ENCODE peak calls at places on chromosomes 11 and 22, in ten cellular contexts. U is neural progenitor cell, W is HAP-1, R is cardiac fibroblast, C is MM.1S, H is thoracic aorta, P is lower lobe of right lung, V is dorsolateral prefrontal cortex, F is IMR-90, M is adipocyte. X is an unnamed sample.
A peak's percentile ranks its signal among the peaks of the same experiment; 100 is the strongest.

GRCh38 chr11:117431436-117431835 is 103.8 kb downstream of the CEP164 start:
- DNase-seq in U (no peak), W (no peak), R (no peak), C (no peak), H (no peak), P (no peak), V (no peak), F (no peak), M (no peak), X (no peak)

GRCh38 chr11:77236901-77237300 is 64.6 kb downstream of the GDPD4 start:
- DNase-seq in U (no peak), W (no peak), R (peak; percentile 6), C (no peak), H (no peak), P (no peak), V (no peak), F (peak; percentile 66), M (no peak), X (peak; percentile 38)

GRCh38 chr11:76205252-76206076 is 838 bp downstream of the WNT11 start:
- DNase-seq in U (peak; percentile 52), W (no peak), R (no peak), C (no peak), H (no peak), P (no peak), V (no peak), F (no peak), M (peak; percentile 5), X (no peak)

GRCh38 chr22:43849731-43850130 is 12.6 kb downstream of the SULT4A1 start:
- DNase-seq in U (no peak), W (no peak), R (no peak), C (no peak), H (no peak), P (no peak), V (peak; percentile 36), F (no peak), M (no peak), X (no peak)

GRCh38 chr11:60912851-60913550 is 957 bp upstream of the TMEM109 start:
- DNase-seq in U (peak; percentile 20), W (no peak), R (no peak), C (no peak), H (no peak), P (no peak), V (no peak), F (no peak), M (no peak), X (no peak)

GRCh38 chr11:94193288-94193687 is 64.6 kb downstream of the PANX1 start:
- DNase-seq in U (no peak), W (no peak), R (peak; percentile 67), C (no peak), H (no peak), P (no peak), V (peak; percentile 53), F (peak; percentile 96), M (peak; percentile 24), X (peak; percentile 30)

GRCh38 chr11:114192841-114193389 is 103.3 kb upstream of the NNMT start:
- DNase-seq in U (peak; percentile 27), W (no peak), R (no peak), C (no peak), H (no peak), P (no peak), V (no peak), F (no peak), M (no peak), X (peak; percentile 78)

GRCh38 chr22:31127181-31127772 is 4.5 kb downstream of the INPP5J start:
- DNase-seq in U (no peak), W (no peak), R (no peak), C (no peak), H (no peak), P (no peak), V (no peak), F (no peak), M (no peak), X (no peak)

GRCh38 chr11:125881291-125881690 is 6.2 kb upstream of the HYLS1 start:
- DNase-seq in U (no peak), W (no peak), R (no peak), C (no peak), H (no peak), P (no peak), V (no peak), F (no peak), M (no peak), X (no peak)

GRCh38 chr22:25841775-25842174 is 99.8 kb downstream of the MYO18B start:
- DNase-seq in U (no peak), W (no peak), R (no peak), C (no peak), H (no peak), P (no peak), V (no peak), F (no peak), M (no peak), X (no peak)

GRCh38 chr22:32926600-32926999 is 125.1 kb downstream of the TIMP3 start:
- DNase-seq in U (peak; percentile 50), W (peak; percentile 43), R (peak; percentile 43), C (peak; percentile 45), H (no peak), P (no peak), V (no peak), F (peak; percentile 34), M (peak; percentile 67), X (peak; percentile 51)

GRCh38 chr22:22506736-22507135 is 1.8 kb downstream of the ZNF280B start:
- DNase-seq in U (no peak), W (no peak), R (no peak), C (no peak), H (no peak), P (no peak), V (no peak), F (no peak), M (no peak), X (no peak)

GRCh38 chr22:22513619-22514018 is 5.1 kb upstream of the ZNF280B start:
- DNase-seq in U (no peak), W (no peak), R (no peak), C (no peak), H (no peak), P (no peak), V (no peak), F (no peak), M (no peak), X (no peak)

GRCh38 chr22:22508274-22509176 is at the start of gene ZNF280B:
- DNase-seq in U (peak; percentile 94), W (peak; percentile 92), R (peak; percentile 83), C (peak; percentile 95), H (no peak), P (peak; percentile 76), V (peak; percentile 70), F (peak; percentile 79), M (peak; percentile 75), X (peak; percentile 85)

DNA sequence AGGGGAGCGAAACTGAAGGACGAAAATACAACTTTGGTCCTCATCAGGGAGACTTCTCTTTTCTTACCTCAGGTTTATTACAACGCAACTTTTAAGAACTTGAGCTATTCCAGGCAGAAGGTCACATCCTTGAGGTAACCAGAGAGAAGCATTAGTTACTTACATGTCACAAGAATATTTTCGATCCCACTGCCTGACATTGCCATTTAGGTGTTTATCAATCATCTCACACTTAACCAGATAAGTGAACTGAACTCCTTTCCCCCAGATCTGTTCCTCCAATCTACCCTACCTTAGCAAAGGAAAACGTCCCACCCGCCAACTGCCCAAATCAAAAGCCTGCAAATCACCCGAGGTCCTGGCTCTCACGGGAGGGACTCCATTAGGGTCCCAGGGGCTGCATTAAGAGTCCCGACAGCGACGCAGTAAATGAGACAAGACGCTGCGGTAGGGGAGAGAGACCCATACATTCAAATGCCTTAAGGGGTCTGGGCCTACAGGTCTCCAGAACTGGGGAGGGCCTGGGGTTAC is 734 bp downstream of the ZNF280B start:
- DNase-seq in U (peak; percentile 45), W (no peak), R (no peak), C (no peak), H (no peak), P (no peak), V (no peak), F (no peak), M (peak; percentile 1), X (peak; percentile 1)
- H3K4me3 ChIP-seq in U (peak overlapping the region; percentile 94), W (peak overlapping the region; percentile 75), R (peak overlapping the region; percentile 80), C (peak overlapping the region; percentile 95), H (peak overlapping the region; percentile 57), P (peak overlapping the region; percentile 52), V (peak overlapping the region; percentile 75), F (peak overlapping the region; percentile 70), M (peak overlapping the region; percentile 85), X (peak overlapping the region; percentile 84)

GRCh38 chr11:340539-341512 is 20.2 kb upstream of the IFITM3 start:
- DNase-seq in U (no peak), W (no peak), R (no peak), C (no peak), H (no peak), P (no peak), V (no peak), F (no peak), M (no peak), X (no peak)
- H3K4me3 ChIP-seq in U (no peak overlapping the region), W (no peak overlapping the region), R (no peak overlapping the region), C (no peak overlapping the region), H (no peak overlapping the region), P (no peak overlapping the region), V (no peak overlapping the region), F (no peak overlapping the region), M (no peak overlapping the region), X (no peak overlapping the region)

DNA sequence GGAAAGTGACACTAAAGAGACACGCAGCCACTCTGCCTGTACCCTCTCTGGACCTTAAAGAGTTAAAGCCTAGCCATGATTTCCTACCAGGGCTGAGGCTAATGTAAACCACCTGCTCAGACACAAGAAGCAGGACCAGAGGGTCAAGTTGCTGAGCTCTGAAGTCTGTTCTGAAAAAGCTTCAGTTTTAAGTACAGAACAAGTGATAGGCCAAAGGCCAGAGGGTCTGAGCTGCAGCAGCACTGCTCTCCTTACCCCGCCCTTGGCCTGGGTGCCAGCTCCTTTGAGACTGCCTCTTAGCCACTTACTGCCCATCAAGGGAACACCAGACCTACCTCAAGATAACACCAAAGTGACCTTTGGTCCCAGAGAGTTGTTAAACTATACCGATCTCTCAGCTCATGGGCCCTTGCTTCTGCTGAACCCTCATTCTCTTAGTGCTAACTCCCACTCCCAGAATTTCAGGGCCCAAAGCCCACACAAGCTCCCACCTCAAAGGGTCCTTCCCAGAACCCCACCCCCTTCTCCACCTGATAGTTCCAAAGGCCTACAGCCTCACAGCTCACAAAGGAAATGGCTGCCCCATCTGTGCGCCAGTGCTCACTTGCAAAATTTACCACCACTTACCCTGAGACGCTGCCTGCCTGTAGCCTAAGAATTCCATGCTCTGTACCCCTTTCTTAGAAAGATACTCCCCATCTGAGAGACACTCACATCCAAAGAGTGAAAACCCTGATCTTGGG is 40.6 kb downstream of the IL18BP start:
- DNase-seq in U (no peak), W (no peak), R (peak; percentile 28), C (no peak), H (no peak), P (peak; percentile 80), V (no peak), F (peak; percentile 60), M (peak; percentile 81), X (peak; percentile 78)
- H3K4me3 ChIP-seq in U (peak overlapping the region; percentile 54), W (no peak overlapping the region), R (peak overlapping the region; percentile 66), C (no peak overlapping the region), H (peak overlapping the region; percentile 75), P (peak overlapping the region; percentile 57), V (peak overlapping the region; percentile 63), F (peak overlapping the region; percentile 76), M (peak overlapping the region; percentile 93), X (peak overlapping the region; percentile 69)

DNA sequence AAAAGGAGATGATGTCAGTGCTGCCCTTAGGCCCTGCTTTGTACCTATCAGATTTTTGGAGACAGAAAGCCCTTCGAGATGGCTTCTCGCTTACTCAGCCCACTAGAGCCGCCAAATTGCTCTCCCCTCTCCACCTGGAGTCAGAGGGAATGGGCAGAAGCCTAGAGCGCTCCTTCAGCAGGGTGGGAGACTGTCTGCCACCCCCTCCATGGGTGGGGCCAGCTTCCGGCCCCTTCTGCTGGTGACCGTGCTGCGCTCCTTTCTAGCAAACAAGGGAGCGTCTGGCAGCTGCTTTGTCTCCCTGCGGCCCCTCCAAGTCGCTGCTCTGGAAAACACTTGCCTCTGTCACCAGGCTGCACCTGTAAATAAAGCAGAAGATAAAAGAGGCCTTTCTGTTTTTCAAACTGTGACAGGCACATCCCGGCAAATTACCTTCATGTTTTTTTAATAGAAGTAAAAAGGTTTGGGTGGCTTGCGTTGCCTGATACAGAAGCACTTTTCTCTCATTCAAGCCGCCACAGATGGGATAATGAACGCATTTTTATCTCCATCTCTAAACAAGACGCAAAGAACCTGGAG is 145.7 kb upstream of the NECTIN1 start:
- DNase-seq in U (peak; percentile 36), W (no peak), R (no peak), C (no peak), H (no peak), P (no peak), V (no peak), F (no peak), M (no peak), X (no peak)
- H3K4me3 ChIP-seq in U (no peak overlapping the region), W (no peak overlapping the region), R (no peak overlapping the region), C (no peak overlapping the region), H (no peak overlapping the region), P (no peak overlapping the region), V (no peak overlapping the region), F (no peak overlapping the region), M (no peak overlapping the region), X (no peak overlapping the region)

X was measured in fibroblast of villous mesenchyme.